ENCODE peak calls at places on chromosomes 13 and 19, in four cellular contexts. W is type B pancreatic cell; N is central memory CD4-positive, alpha-beta T cell; J is stimulated activated CD8-positive, alpha-beta memory T cell treated with anti-CD3 and anti-CD28 coated beads, Interleukin-15, amount 100 ng/mL, for 4 hours. T is an unnamed sample.

GRCh38 chr19:38387550-38388309 is at the start of gene GGN:
- DNase-seq in W (peak), N (peak), J (peak), T (peak)

GRCh38 chr13:42420304-42420703 is 148.4 kb downstream of the AKAP11 start:
- DNase-seq in W (no peak), N (no peak), J (no peak), T (peak)

GRCh38 chr19:48614436-48615144 is at the start of gene FAM83E:
- DNase-seq in W (no peak), N (no peak), J (no peak), T (no peak)

GRCh38 chr19:39070888-39071287 is 13.3 kb upstream of the ACP7 start:
- DNase-seq in W (no peak), N (no peak), J (no peak), T (no peak)

GRCh38 chr13:44422755-44423643 is 49.4 kb downstream of the SERP2 start:
- DNase-seq in W (no peak), N (no peak), J (no peak), T (no peak)

GRCh38 chr19:33673996-33674395 is 52.2 kb downstream of the CHST8 start:
- DNase-seq in W (peak), N (no peak), J (no peak), T (no peak)

GRCh38 chr13:78604782-78605611 is 1.6 kb upstream of the POU4F1 start:
- DNase-seq in W (no peak), N (no peak), J (no peak), T (no peak)

GRCh38 chr19:11179716-11180297 is 17.5 kb downstream of the KANK2 start:
- DNase-seq in W (no peak), N (no peak), J (no peak), T (no peak)

GRCh38 chr13:75151081-75151643 is 330.8 kb downstream of the TBC1D4 start:
- DNase-seq in W (no peak), N (no peak), J (no peak), T (no peak)

GRCh38 chr19:17829855-17830566 is 8.7 kb upstream of the INSL3 start:
- DNase-seq in W (no peak), N (no peak), J (no peak), T (peak)

GRCh38 chr13:34159946-34160345 is 342.0 kb downstream of the RFC3 start:
- DNase-seq in W (no peak), N (no peak), J (no peak), T (no peak)

GRCh38 chr19:43464089-43464775 is 1.2 kb downstream of the LYPD3 start:
- DNase-seq in W (peak), N (no peak), J (no peak), T (peak)

GRCh38 chr13:48906200-48906599 is 69.5 kb upstream of the FNDC3A start:
- DNase-seq in W (no peak), N (no peak), J (no peak), T (no peak)

GRCh38 chr19:17841371-17841809 is 6.4 kb downstream of the JAK3 start:
- DNase-seq in W (no peak), N (no peak), J (no peak), T (no peak)

GRCh38 chr13:70668293-70668692 is 560.0 kb upstream of the KLHL1 start:
- DNase-seq in W (no peak), N (no peak), J (no peak), T (no peak)

GRCh38 chr13:40306817-40307216 is 359.6 kb downstream of the FOXO1 start:
- DNase-seq in W (no peak), N (no peak), J (no peak), T (no peak)

GRCh38 chr13:53822136-53822535 is 793.5 kb downstream of the OLFM4 start:
- DNase-seq in W (no peak), N (no peak), J (no peak), T (no peak)

GRCh38 chr13:49980266-49980665 is 16.6 kb upstream of the TRIM13 start:
- DNase-seq in W (no peak), N (no peak), J (no peak), T (no peak)

GRCh38 chr19:2333027-2333806 is 4.7 kb downstream of the SPPL2B start:
- DNase-seq in W (no peak), N (no peak), J (no peak), T (no peak)

GRCh38 chr19:2528543-2529173 is 52.7 kb downstream of the GADD45B start:
- DNase-seq in W (no peak), N (no peak), J (no peak), T (no peak)

GRCh38 chr19:44212250-44212864 is at the start of gene ZNF227:
- DNase-seq in W (peak), N (peak), J (peak), T (peak)

GRCh38 chr13:73336789-73337188 is 278.0 kb downstream of the KLF5 start:
- DNase-seq in W (no peak), N (no peak), J (no peak), T (no peak)

GRCh38 chr13:73223372-73223781 is 164.6 kb downstream of the KLF5 start:
- DNase-seq in W (no peak), N (no peak), J (no peak), T (no peak)

GRCh38 chr13:47250141-47250540 is 353.3 kb upstream of the HTR2A start:
- DNase-seq in W (no peak), N (no peak), J (no peak), T (no peak)

GRCh38 chr13:101569807-101570206 is 117.3 kb downstream of the ITGBL1 start:
- DNase-seq in W (no peak), N (no peak), J (no peak), T (no peak)

GRCh38 chr19:13022111-13022858 is 27.0 kb downstream of the NFIX start:
- DNase-seq in W (no peak), N (no peak), J (no peak), T (peak)

GRCh38 chr13:48402325-48402962 is 10.5 kb downstream of the LPAR6 start:
- DNase-seq in W (no peak), N (no peak), J (no peak), T (no peak)

GRCh38 chr13:93466502-93467036 is 240.0 kb downstream of the GPC6 start:
- DNase-seq in W (no peak), N (no peak), J (no peak), T (no peak)

GRCh38 chr19:38209671-38210457 is 14.2 kb downstream of the DPF1 start:
- DNase-seq in W (no peak), N (no peak), J (no peak), T (peak)

GRCh38 chr13:36858285-36858684 is 39.3 kb downstream of the RFXAP start:
- DNase-seq in W (no peak), N (no peak), J (no peak), T (no peak)